ENCODE peak calls at places on chromosome 7, in eight cellular contexts. One of them, this sample, is unnamed.

GRCh38 chr7:85115862-85116261 is 71.0 kb downstream of the SEMA3D start:
- DNase-seq in A549: no peak
- DNase-seq in NB4: no peak
- DNase-seq in fibroblast of the aortic adventitia: no peak
- DNase-seq in fibroblast of lung: no peak
- DNase-seq in cardiac fibroblast: no peak
- DNase-seq in ovary: no peak
- DNase-seq in foreskin fibroblast: no peak
- DNase-seq in this sample: no peak

GRCh38 chr7:50792342-50793114 is 9.8 kb upstream of the GRB10 start:
- DNase-seq in foreskin fibroblast: peak
- DNase-seq in cardiac fibroblast: peak
- DNase-seq in NB4: peak
- DNase-seq in fibroblast of the aortic adventitia: peak
- DNase-seq in ovary: peak
- DNase-seq in fibroblast of lung: peak
- DNase-seq in A549: peak
- DNase-seq in this sample: peak

GRCh38 chr7:149310113-149310836 is 48.3 kb downstream of the ZNF783 start:
- DNase-seq in fibroblast of the aortic adventitia: peak
- DNase-seq in fibroblast of lung: peak
- DNase-seq in A549: peak
- DNase-seq in cardiac fibroblast: peak
- DNase-seq in foreskin fibroblast: peak
- DNase-seq in NB4: peak
- DNase-seq in ovary: peak
- DNase-seq in this sample: peak

GRCh38 chr7:73991522-73992103 is 36.4 kb upstream of the ELN start:
- DNase-seq in fibroblast of lung: peak
- DNase-seq in ovary: no peak
- DNase-seq in foreskin fibroblast: no peak
- DNase-seq in cardiac fibroblast: no peak
- DNase-seq in NB4: no peak
- DNase-seq in fibroblast of the aortic adventitia: peak
- DNase-seq in A549: no peak
- DNase-seq in this sample: no peak

GRCh38 chr7:38291117-38291647 is 17.7 kb upstream of the TARP start:
- DNase-seq in ovary: no peak
- DNase-seq in fibroblast of lung: no peak
- DNase-seq in A549: no peak
- DNase-seq in foreskin fibroblast: no peak
- DNase-seq in NB4: peak
- DNase-seq in fibroblast of the aortic adventitia: no peak
- DNase-seq in cardiac fibroblast: no peak
- DNase-seq in this sample: no peak

GRCh38 chr7:147415991-147416390 is 1174.6 kb upstream of the C7orf33 start:
- DNase-seq in fibroblast of the aortic adventitia: no peak
- DNase-seq in cardiac fibroblast: peak
- DNase-seq in foreskin fibroblast: peak
- DNase-seq in ovary: no peak
- DNase-seq in fibroblast of lung: no peak
- DNase-seq in A549: no peak
- DNase-seq in NB4: no peak
- DNase-seq in this sample: peak

GRCh38 chr7:64888901-64889685 is 14.0 kb upstream of the ZNF273 start:
- DNase-seq in fibroblast of lung: no peak
- DNase-seq in ovary: no peak
- DNase-seq in cardiac fibroblast: peak
- DNase-seq in NB4: peak
- DNase-seq in foreskin fibroblast: peak
- DNase-seq in A549: no peak
- DNase-seq in fibroblast of the aortic adventitia: peak
- DNase-seq in this sample: no peak

GRCh38 chr7:42380411-42380810 is 143.4 kb upstream of the GLI3 start:
- DNase-seq in fibroblast of lung: peak
- DNase-seq in ovary: no peak
- DNase-seq in NB4: no peak
- DNase-seq in cardiac fibroblast: peak
- DNase-seq in A549: no peak
- DNase-seq in foreskin fibroblast: peak
- DNase-seq in fibroblast of the aortic adventitia: peak
- DNase-seq in this sample: peak

GRCh38 chr7:3559178-3559765 is 258.2 kb downstream of the SDK1 start:
- DNase-seq in cardiac fibroblast: peak
- DNase-seq in fibroblast of lung: peak
- DNase-seq in foreskin fibroblast: peak
- DNase-seq in ovary: peak
- DNase-seq in A549: peak
- DNase-seq in fibroblast of the aortic adventitia: peak
- DNase-seq in NB4: no peak
- DNase-seq in this sample: peak

GRCh38 chr7:38142736-38143135 is 35.3 kb upstream of the STARD3NL start:
- DNase-seq in fibroblast of the aortic adventitia: no peak
- DNase-seq in NB4: no peak
- DNase-seq in ovary: no peak
- DNase-seq in cardiac fibroblast: no peak
- DNase-seq in A549: no peak
- DNase-seq in fibroblast of lung: no peak
- DNase-seq in foreskin fibroblast: no peak
- DNase-seq in this sample: no peak

GRCh38 chr7:127587663-127588018 is 570 bp upstream of the ARF5 start:
- DNase-seq in A549: no peak
- DNase-seq in foreskin fibroblast: no peak
- DNase-seq in cardiac fibroblast: no peak
- DNase-seq in NB4: no peak
- DNase-seq in fibroblast of lung: no peak
- DNase-seq in fibroblast of the aortic adventitia: no peak
- DNase-seq in ovary: peak
- DNase-seq in this sample: no peak

GRCh38 chr7:105689093-105689819 is 108.0 kb upstream of the EFCAB10 start:
- DNase-seq in fibroblast of lung: no peak
- DNase-seq in ovary: no peak
- DNase-seq in foreskin fibroblast: no peak
- DNase-seq in cardiac fibroblast: no peak
- DNase-seq in fibroblast of the aortic adventitia: no peak
- DNase-seq in A549: no peak
- DNase-seq in NB4: no peak
- DNase-seq in this sample: no peak

GRCh38 chr7:55415173-55415778 is 50.1 kb downstream of the LANCL2 start:
- DNase-seq in foreskin fibroblast: peak
- DNase-seq in fibroblast of the aortic adventitia: peak
- DNase-seq in A549: peak
- DNase-seq in fibroblast of lung: peak
- DNase-seq in NB4: peak
- DNase-seq in cardiac fibroblast: peak
- DNase-seq in ovary: peak
- DNase-seq in this sample: peak

GRCh38 chr7:21507627-21508343 is 35.1 kb upstream of the DNAH11 start:
- DNase-seq in cardiac fibroblast: peak
- DNase-seq in fibroblast of lung: peak
- DNase-seq in foreskin fibroblast: peak
- DNase-seq in ovary: no peak
- DNase-seq in fibroblast of the aortic adventitia: peak
- DNase-seq in A549: peak
- DNase-seq in NB4: peak
- DNase-seq in this sample: peak

GRCh38 chr7:151637781-151638261 is 118.1 kb upstream of the RHEB start:
- DNase-seq in NB4: no peak
- DNase-seq in fibroblast of lung: peak
- DNase-seq in fibroblast of the aortic adventitia: no peak
- DNase-seq in ovary: peak
- DNase-seq in A549: no peak
- DNase-seq in foreskin fibroblast: no peak
- DNase-seq in cardiac fibroblast: peak
- DNase-seq in this sample: peak

GRCh38 chr7:70695804-70696104 is 436.2 kb upstream of the GALNT17 start:
- DNase-seq in foreskin fibroblast: no peak
- DNase-seq in NB4: peak
- DNase-seq in fibroblast of lung: peak
- DNase-seq in fibroblast of the aortic adventitia: peak
- DNase-seq in cardiac fibroblast: no peak
- DNase-seq in A549: no peak
- DNase-seq in ovary: no peak
- DNase-seq in this sample: no peak

DNA sequence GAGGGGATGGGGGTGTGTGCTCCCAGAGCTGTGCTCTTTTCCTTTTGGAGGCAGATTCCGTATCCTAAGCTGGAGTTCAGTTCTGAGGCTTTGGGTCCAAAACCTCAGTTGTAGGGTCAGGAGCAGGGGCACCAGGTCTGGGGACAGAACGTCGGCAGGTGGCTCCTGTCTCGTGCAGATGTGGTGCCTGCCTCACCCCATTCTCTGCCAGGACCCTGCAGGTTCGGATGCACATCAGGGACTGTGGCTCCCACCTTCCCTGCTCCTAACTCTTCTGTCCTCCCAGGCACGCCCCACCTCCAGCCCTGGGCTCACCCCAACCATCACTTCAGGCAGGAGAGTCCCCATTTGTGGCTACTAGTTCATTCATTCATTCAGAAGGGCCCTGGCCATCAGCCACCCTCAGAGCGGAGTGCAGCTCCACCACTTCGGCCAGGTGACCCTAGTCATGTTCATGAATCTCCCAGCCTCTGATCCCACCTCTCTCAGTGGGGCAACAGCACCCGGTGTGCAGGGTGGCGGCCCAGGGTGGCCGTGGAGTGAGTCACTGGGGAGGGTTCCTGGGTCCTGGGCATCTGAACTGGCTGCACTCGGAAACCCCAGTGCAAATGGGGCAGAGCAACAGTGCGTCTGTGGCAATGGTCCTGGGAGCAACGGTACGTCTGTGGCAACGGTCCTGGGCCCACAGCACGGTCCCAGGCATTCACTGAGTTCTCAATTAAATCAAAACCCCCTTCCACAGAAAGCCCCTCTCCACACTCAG is 100.8 kb upstream of the FAM20C start:
- DNase-seq in fibroblast of the aortic adventitia: no peak
- DNase-seq in foreskin fibroblast: no peak
- DNase-seq in ovary: no peak
- DNase-seq in fibroblast of lung: no peak
- DNase-seq in cardiac fibroblast: no peak
- DNase-seq in A549: no peak
- DNase-seq in NB4: no peak
- DNase-seq in this sample: no peak
- H3K4me3 ChIP-seq in fibroblast of the aortic adventitia: no peak
- H3K4me3 ChIP-seq in foreskin fibroblast: no peak
- H3K4me3 ChIP-seq in ovary: no peak
- H3K4me3 ChIP-seq in fibroblast of lung: no peak
- H3K4me3 ChIP-seq in cardiac fibroblast: no peak
- H3K4me3 ChIP-seq in A549: no peak
- H3K4me3 ChIP-seq in NB4: no peak
- H3K4me3 ChIP-seq in this sample: no peak

GRCh38 chr7:155345490-155345889 is 47.8 kb downstream of the INSIG1 start:
- DNase-seq in NB4: no peak
- DNase-seq in cardiac fibroblast: no peak
- DNase-seq in ovary: no peak
- DNase-seq in A549: no peak
- DNase-seq in fibroblast of lung: no peak
- DNase-seq in foreskin fibroblast: no peak
- DNase-seq in fibroblast of the aortic adventitia: no peak
- DNase-seq in this sample: no peak

GRCh38 chr7:155344270-155344617 is 46.6 kb downstream of the INSIG1 start:
- DNase-seq in fibroblast of the aortic adventitia: no peak
- DNase-seq in cardiac fibroblast: no peak
- DNase-seq in foreskin fibroblast: no peak
- DNase-seq in ovary: no peak
- DNase-seq in fibroblast of lung: no peak
- DNase-seq in A549: no peak
- DNase-seq in NB4: no peak
- DNase-seq in this sample: no peak

GRCh38 chr7:155346285-155346684 is 48.6 kb downstream of the INSIG1 start:
- DNase-seq in fibroblast of the aortic adventitia: no peak
- DNase-seq in ovary: no peak
- DNase-seq in foreskin fibroblast: no peak
- DNase-seq in A549: no peak
- DNase-seq in fibroblast of lung: no peak
- DNase-seq in NB4: peak
- DNase-seq in cardiac fibroblast: no peak
- DNase-seq in this sample: no peak

GRCh38 chr7:155343661-155344121 is 46.0 kb downstream of the INSIG1 start:
- DNase-seq in fibroblast of the aortic adventitia: no peak
- DNase-seq in fibroblast of lung: no peak
- DNase-seq in cardiac fibroblast: no peak
- DNase-seq in A549: no peak
- DNase-seq in ovary: no peak
- DNase-seq in NB4: no peak
- DNase-seq in foreskin fibroblast: no peak
- DNase-seq in this sample: no peak

DNA sequence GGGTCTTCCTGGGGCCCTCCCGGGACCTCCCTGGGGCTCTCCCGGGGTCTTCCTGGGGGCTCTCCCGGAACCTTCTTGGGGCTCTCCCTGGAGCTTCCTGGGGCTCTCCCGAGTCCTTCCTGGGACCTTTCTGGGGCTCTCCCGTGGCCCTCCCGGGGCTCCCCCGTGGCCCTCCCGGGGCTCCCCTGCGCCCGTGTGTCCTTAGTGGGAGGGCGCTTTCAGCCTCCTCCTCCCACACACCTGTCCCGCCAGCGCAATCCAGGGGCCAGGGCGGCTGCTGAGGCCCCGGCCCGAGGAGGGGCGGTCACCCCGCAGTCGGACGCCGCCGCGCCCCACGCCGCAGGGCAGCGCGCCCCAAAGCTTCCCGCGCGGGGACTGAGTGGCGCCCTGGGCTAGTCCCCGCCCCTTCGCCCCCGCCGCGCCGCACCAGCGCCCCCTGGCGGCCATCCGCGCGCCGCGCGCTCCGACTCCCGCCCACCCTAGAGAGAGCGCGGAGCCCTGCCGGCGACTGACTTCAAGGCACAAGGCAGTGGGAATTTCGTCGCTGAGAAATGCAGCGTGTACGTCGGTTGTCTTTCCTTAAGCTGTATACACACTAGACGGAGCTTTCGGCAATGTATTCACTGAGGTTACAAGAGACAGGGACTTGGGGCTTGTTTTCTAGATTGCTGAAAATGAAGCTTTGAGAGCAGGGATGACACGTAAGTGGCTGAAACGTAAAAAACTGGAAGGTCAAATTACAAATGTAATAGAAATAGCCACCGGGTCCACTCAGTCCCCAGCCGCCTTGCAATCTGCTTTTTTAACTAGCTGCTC is 47.1 kb downstream of the INSIG1 start:
- DNase-seq in fibroblast of lung: peak
- DNase-seq in fibroblast of the aortic adventitia: peak
- DNase-seq in ovary: peak
- DNase-seq in foreskin fibroblast: peak
- DNase-seq in NB4: peak
- DNase-seq in A549: peak
- DNase-seq in cardiac fibroblast: peak
- DNase-seq in this sample: peak
- TF ChIP-seq CTCF in fibroblast of lung: peak
- TF ChIP-seq CTCF in fibroblast of the aortic adventitia: peak
- TF ChIP-seq CTCF in ovary: peak
- TF ChIP-seq CTCF in foreskin fibroblast: peak
- TF ChIP-seq CTCF in NB4: peak
- TF ChIP-seq CTCF in A549: peak
- TF ChIP-seq CTCF in cardiac fibroblast: peak
- TF ChIP-seq CTCF in this sample: peak

GRCh38 chr7:101913876-101914275 is 96.5 kb downstream of the CUX1 start:
- DNase-seq in ovary: no peak
- DNase-seq in cardiac fibroblast: no peak
- DNase-seq in NB4: no peak
- DNase-seq in fibroblast of the aortic adventitia: peak
- DNase-seq in foreskin fibroblast: no peak
- DNase-seq in A549: no peak
- DNase-seq in fibroblast of lung: peak
- DNase-seq in this sample: peak
- H3K4me3 ChIP-seq in ovary: peak
- H3K4me3 ChIP-seq in cardiac fibroblast: no peak
- H3K4me3 ChIP-seq in NB4: no peak
- H3K4me3 ChIP-seq in fibroblast of the aortic adventitia: peak
- H3K4me3 ChIP-seq in foreskin fibroblast: peak
- H3K4me3 ChIP-seq in A549: no peak
- H3K4me3 ChIP-seq in fibroblast of lung: peak
- H3K4me3 ChIP-seq in this sample: no peak

GRCh38 chr7:33926535-33926934 is 21.2 kb downstream of the BMPER start:
- DNase-seq in fibroblast of lung: peak
- DNase-seq in A549: no peak
- DNase-seq in fibroblast of the aortic adventitia: no peak
- DNase-seq in cardiac fibroblast: no peak
- DNase-seq in ovary: no peak
- DNase-seq in NB4: no peak
- DNase-seq in foreskin fibroblast: peak
- DNase-seq in this sample: peak
- TF ChIP-seq CTCF in fibroblast of lung: no peak
- TF ChIP-seq CTCF in A549: no peak
- TF ChIP-seq CTCF in fibroblast of the aortic adventitia: no peak
- TF ChIP-seq CTCF in cardiac fibroblast: no peak
- TF ChIP-seq CTCF in ovary: no peak
- TF ChIP-seq CTCF in NB4: no peak
- TF ChIP-seq CTCF in foreskin fibroblast: no peak
- TF ChIP-seq CTCF in this sample: no peak

This sample was measured in AG10803.